ENCODE peak calls at places on chromosomes 3 and 15, in ten cellular contexts. B, V, Y, E, W, A, Z, X, I and U are unnamed samples.

GRCh38 chr15:78201281-78202190 is 32.8 kb downstream of the ACSBG1 start:
- DNase-seq in B (peak; percentile 23), V (no peak), Y (no peak), E (no peak), W (no peak), A (no peak), Z (no peak), X (no peak), I (no peak), U (no peak)

GRCh38 chr15:34621675-34622074 is 38.2 kb upstream of the GOLGA8B start:
- DNase-seq in B (no peak), V (no peak), Y (no peak), E (peak; percentile 67), W (no peak), A (peak; percentile 42), Z (no peak), X (peak; percentile 50), I (no peak), U (no peak)

GRCh38 chr15:52660192-52660591 is 19.0 kb downstream of the ATOSA start:
- DNase-seq in B (no peak), V (no peak), Y (no peak), E (no peak), W (no peak), A (no peak), Z (no peak), X (no peak), I (no peak), U (no peak)

GRCh38 chr15:100005715-100006114 is 272.5 kb upstream of the LYSMD4 start:
- DNase-seq in B (no peak), V (no peak), Y (no peak), E (no peak), W (no peak), A (no peak), Z (no peak), X (no peak), I (no peak), U (no peak)

GRCh38 chr3:14883226-14883625 is 64.2 kb upstream of the NR2C2 start:
- DNase-seq in B (no peak), V (no peak), Y (no peak), E (no peak), W (no peak), A (no peak), Z (no peak), X (no peak), I (no peak), U (no peak)

GRCh38 chr15:25670025-25670554 is 193.0 kb downstream of the ATP10A start:
- DNase-seq in B (peak; percentile 41), V (peak; percentile 21), Y (peak; percentile 78), E (peak; percentile 87), W (no peak), A (peak; percentile 89), Z (no peak), X (peak; percentile 77), I (peak; percentile 40), U (no peak)

GRCh38 chr15:88802250-88802990 is 816 bp upstream of the ACAN start:
- DNase-seq in B (no peak), V (no peak), Y (no peak), E (no peak), W (no peak), A (no peak), Z (no peak), X (no peak), I (no peak), U (no peak)

GRCh38 chr3:150106752-150107428 is 136.2 kb upstream of the PFN2 start:
- DNase-seq in B (no peak), V (no peak), Y (no peak), E (peak; percentile 88), W (no peak), A (peak; percentile 92), Z (no peak), X (peak; percentile 95), I (no peak), U (no peak)

GRCh38 chr3:105647047-105647446 is 221.8 kb downstream of the CBLB start:
- DNase-seq in B (no peak), V (no peak), Y (no peak), E (peak; percentile 91), W (no peak), A (peak; percentile 91), Z (no peak), X (peak; percentile 90), I (no peak), U (no peak)

GRCh38 chr3:141485578-141486415 is 1.0 kb upstream of the RASA2 start:
- DNase-seq in B (no peak), V (no peak), Y (no peak), E (peak; percentile 90), W (no peak), A (peak; percentile 63), Z (peak; percentile 36), X (peak; percentile 68), I (peak; percentile 59), U (no peak)

GRCh38 chr3:114313426-114313825 is 19.6 kb downstream of the TIGIT start:
- DNase-seq in B (no peak), V (no peak), Y (no peak), E (no peak), W (no peak), A (no peak), Z (no peak), X (no peak), I (no peak), U (no peak)

GRCh38 chr15:67805008-67805681 is 20.2 kb upstream of the SKOR1 start:
- DNase-seq in B (no peak), V (no peak), Y (no peak), E (no peak), W (no peak), A (no peak), Z (no peak), X (no peak), I (no peak), U (no peak)

GRCh38 chr3:100044369-100044768 is 69.9 kb downstream of the FILIP1L start:
- DNase-seq in B (no peak), V (no peak), Y (no peak), E (no peak), W (no peak), A (no peak), Z (no peak), X (no peak), I (no peak), U (no peak)

GRCh38 chr3:135982922-135983581 is 17.5 kb downstream of the PPP2R3A start:
- DNase-seq in B (no peak), V (no peak), Y (no peak), E (peak; percentile 87), W (no peak), A (peak; percentile 45), Z (no peak), X (peak; percentile 17), I (no peak), U (no peak)

GRCh38 chr3:116777181-116777840 is 67.7 kb downstream of the TUSC7 start:
- DNase-seq in B (no peak), V (no peak), Y (no peak), E (peak; percentile 20), W (no peak), A (peak; percentile 4), Z (no peak), X (no peak), I (no peak), U (no peak)

GRCh38 chr3:94032187-94032586 is 3.8 kb upstream of the STX19 start:
- DNase-seq in B (no peak), V (no peak), Y (no peak), E (peak; percentile 21), W (no peak), A (no peak), Z (no peak), X (peak; percentile 9), I (no peak), U (no peak)

GRCh38 chr3:186167646-186168045 is 58.8 kb upstream of the ETV5 start:
- DNase-seq in B (no peak), V (no peak), Y (no peak), E (no peak), W (no peak), A (no peak), Z (no peak), X (no peak), I (no peak), U (no peak)

GRCh38 chr3:133843634-133844033 is 38.0 kb downstream of the SRPRB start:
- DNase-seq in B (no peak), V (no peak), Y (peak; percentile 53), E (peak; percentile 34), W (no peak), A (peak; percentile 70), Z (no peak), X (no peak), I (no peak), U (no peak)

GRCh38 chr3:42043116-42043796 is 47.9 kb upstream of the TRAK1 start:
- DNase-seq in B (no peak), V (no peak), Y (peak; percentile 91), E (peak; percentile 45), W (no peak), A (peak; percentile 81), Z (no peak), X (peak; percentile 79), I (no peak), U (no peak)

GRCh38 chr3:51371943-51372557 is 13.0 kb upstream of the MANF start:
- DNase-seq in B (peak; percentile 58), V (peak; percentile 44), Y (no peak), E (peak; percentile 85), W (no peak), A (peak; percentile 83), Z (peak; percentile 48), X (peak; percentile 90), I (no peak), U (peak; percentile 58)

GRCh38 chr3:133295199-133295901 is 104.5 kb upstream of the BFSP2 start:
- DNase-seq in B (no peak), V (no peak), Y (no peak), E (peak; percentile 31), W (no peak), A (peak; percentile 87), Z (no peak), X (peak; percentile 38), I (no peak), U (no peak)

GRCh38 chr15:59436774-59437472 is 1.1 kb upstream of the FAM81A start:
- DNase-seq in B (no peak), V (no peak), Y (peak; percentile 21), E (peak; percentile 7), W (no peak), A (no peak), Z (no peak), X (peak; percentile 19), I (no peak), U (no peak)
- H3K4me3 ChIP-seq in B (no peak overlapping the region), V (peak overlapping the region; percentile 54), Y (peak overlapping the region; percentile 39), E (peak overlapping the region; percentile 77), W (peak overlapping the region; percentile 57), A (no peak overlapping the region), Z (peak overlapping the region; percentile 49), X (peak overlapping the region; percentile 66), I (no peak overlapping the region), U (peak overlapping the region; percentile 49)

GRCh38 chr3:183265157-183265642 is 12.1 kb downstream of the B3GNT5 start:
- DNase-seq in B (no peak), V (no peak), Y (peak; percentile 49), E (no peak), W (no peak), A (peak; percentile 75), Z (no peak), X (no peak), I (peak; percentile 53), U (no peak)
- H3K4me3 ChIP-seq in B (no peak overlapping the region), V (no peak overlapping the region), Y (peak overlapping the region; percentile 4), E (no peak overlapping the region), W (no peak overlapping the region), A (peak overlapping the region; percentile 19), Z (no peak overlapping the region), X (no peak overlapping the region), I (no peak overlapping the region), U (no peak overlapping the region)

GRCh38 chr15:48766196-48766595 is 44.7 kb downstream of the CEP152 start:
- DNase-seq in B (no peak), V (peak; percentile 15), Y (no peak), E (peak; percentile 34), W (no peak), A (peak; percentile 28), Z (no peak), X (peak; percentile 37), I (no peak), U (no peak)
- H3K4me3 ChIP-seq in B (no peak overlapping the region), V (no peak overlapping the region), Y (no peak overlapping the region), E (no peak overlapping the region), W (no peak overlapping the region), A (no peak overlapping the region), Z (no peak overlapping the region), X (no peak overlapping the region), I (no peak overlapping the region), U (no peak overlapping the region)

GRCh38 chr3:126082334-126083137 is 1.4 kb downstream of the SLC41A3 start:
- DNase-seq in B (no peak), V (no peak), Y (no peak), E (no peak), W (no peak), A (no peak), Z (no peak), X (no peak), I (no peak), U (no peak)
- H3K4me3 ChIP-seq in B (no peak overlapping the region), V (peak overlapping the region; percentile 67), Y (no peak overlapping the region), E (peak overlapping the region; percentile 83), W (peak overlapping the region; percentile 81), A (no peak overlapping the region), Z (no peak overlapping the region), X (peak overlapping the region; percentile 78), I (no peak overlapping the region), U (no peak overlapping the region)